ENCODE peak calls at places on chromosomes 2 and 18, in five cellular contexts. F, I, W, H and B are unnamed samples.

GRCh38 chr2:12856934-12857660 is 140.4 kb downstream of the TRIB2 start:
- DNase-seq in I (no peak), W (no peak), H (no peak), F (no peak), B (no peak)

GRCh38 chr2:70834881-70835280 is 735 bp downstream of the CD207 start:
- DNase-seq in F (no peak), H (no peak), W (no peak), I (no peak), B (no peak)

GRCh38 chr2:62217980-62218379 is 22.1 kb downstream of the B3GNT2 start:
- DNase-seq in H (no peak), I (no peak), W (no peak), F (no peak), B (peak; percentile 80)

GRCh38 chr2:27752551-27753237 is 18.8 kb upstream of the MRPL33 start:
- DNase-seq in W (no peak), H (peak; percentile 40), F (no peak), I (no peak), B (no peak)

GRCh38 chr2:63189026-63189425 is 138.4 kb downstream of the OTX1 start:
- DNase-seq in H (peak; percentile 20), I (no peak), W (no peak), F (no peak), B (peak; percentile 25)

GRCh38 chr2:131077182-131077846 is 15.9 kb downstream of the FAM168B start:
- DNase-seq in F (no peak), W (no peak), H (no peak), I (no peak), B (no peak)

GRCh38 chr2:179263460-179264237 is 983 bp downstream of the SESTD1 start:
- DNase-seq in H (peak; percentile 18), F (peak; percentile 86), W (peak; percentile 89), I (peak; percentile 77), B (peak; percentile 29)

GRCh38 chr2:3628800-3629199 is 29.2 kb upstream of the ALLC start:
- DNase-seq in F (no peak), I (no peak), W (peak; percentile 72), H (no peak), B (peak; percentile 9)

GRCh38 chr2:204486855-204487254 is 58.4 kb upstream of the PARD3B start:
- DNase-seq in F (no peak), W (no peak), I (no peak), H (no peak), B (no peak)

GRCh38 chr2:238669581-238670340 is 178.1 kb upstream of the TWIST2 start:
- DNase-seq in I (no peak), W (no peak), H (no peak), F (no peak), B (no peak)

GRCh38 chr2:168889635-168890005 is 610 bp downstream of the SPC25 start:
- DNase-seq in I (no peak), F (no peak), W (no peak), H (no peak), B (no peak)

GRCh38 chr18:58490238-58490637 is 138.7 kb downstream of the ALPK2 start:
- DNase-seq in H (no peak), I (no peak), W (no peak), F (no peak), B (no peak)

GRCh38 chr2:122980672-122981071 is 1044.4 kb upstream of the CNTNAP5 start:
- DNase-seq in H (no peak), F (no peak), W (peak; percentile 25), I (peak; percentile 62), B (peak; percentile 91)

GRCh38 chr2:26850002-26850431 is 2.1 kb downstream of the DPYSL5 start:
- DNase-seq in W (no peak), I (no peak), H (peak; percentile 6), F (no peak), B (no peak)

GRCh38 chr2:60337142-60337497 is 216.3 kb downstream of the BCL11A start:
- DNase-seq in W (no peak), I (no peak), F (no peak), H (no peak), B (peak; percentile 2)

GRCh38 chr2:182404102-182404501 is 22.7 kb downstream of the PDE1A start:
- DNase-seq in F (no peak), I (no peak), H (no peak), W (no peak), B (no peak)

GRCh38 chr2:20042531-20042930 is 8.9 kb downstream of the LAPTM4A start:
- DNase-seq in H (no peak), W (no peak), F (no peak), I (no peak), B (no peak)

GRCh38 chr2:30239308-30240161 is 8.2 kb downstream of the LBH start:
- DNase-seq in I (peak; percentile 85), W (peak; percentile 86), F (peak; percentile 87), H (peak; percentile 78), B (peak; percentile 63)

GRCh38 chr2:142885543-142885942 is 8.1 kb downstream of the KYNU start:
- DNase-seq in H (no peak), I (no peak), W (no peak), F (no peak), B (no peak)

GRCh38 chr2:113829836-113830235 is 60.1 kb upstream of the ACTR3 start:
- DNase-seq in H (no peak), I (no peak), F (no peak), W (no peak), B (no peak)

GRCh38 chr18:7779226-7779625 is 212.1 kb downstream of the PTPRM start:
- DNase-seq in W (no peak), F (no peak), H (no peak), I (no peak), B (no peak)

GRCh38 chr2:149009928-149010461 is 28.5 kb upstream of the LYPD6B start:
- DNase-seq in I (no peak), W (no peak), H (no peak), F (no peak), B (no peak)

DNA sequence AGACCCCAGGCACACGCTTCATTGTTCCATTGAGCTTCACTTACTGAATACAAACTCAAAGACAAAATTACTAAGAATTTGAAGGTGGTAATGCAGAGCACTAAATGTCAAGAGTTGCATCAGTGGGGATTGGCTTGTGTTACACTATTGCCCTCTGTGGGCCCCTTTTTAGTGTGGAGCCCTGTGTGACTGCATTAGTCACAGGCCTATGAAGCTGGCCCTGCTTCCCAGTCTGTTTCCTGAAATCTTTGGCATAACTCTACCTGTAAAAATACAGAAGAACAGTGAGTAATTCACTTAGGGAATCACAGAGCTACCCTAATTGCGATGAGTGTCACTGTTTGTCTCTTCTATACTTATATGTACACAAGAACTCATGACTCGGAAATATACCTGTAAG is 40.0 kb upstream of the STPG4 start:
- DNase-seq in I (no peak), F (no peak), W (no peak), H (no peak), B (no peak)
- TF ChIP-seq CTCF in I (no peak), F (no peak), W (no peak), H (no peak), B (no peak)

GRCh38 chr18:77038182-77038581 is 94.4 kb downstream of the MBP start:
- DNase-seq in W (no peak), F (no peak), I (no peak), H (no peak), B (no peak)

GRCh38 chr18:77042583-77042982 is 90.0 kb downstream of the MBP start:
- DNase-seq in H (no peak), W (no peak), I (no peak), F (no peak), B (no peak)

GRCh38 chr18:77037533-77037932 is 95.0 kb downstream of the MBP start:
- DNase-seq in F (no peak), W (no peak), H (no peak), I (no peak), B (no peak)

GRCh38 chr18:77035380-77035779 is 97.2 kb downstream of the MBP start:
- DNase-seq in H (no peak), W (no peak), I (no peak), F (no peak), B (no peak)

DNA sequence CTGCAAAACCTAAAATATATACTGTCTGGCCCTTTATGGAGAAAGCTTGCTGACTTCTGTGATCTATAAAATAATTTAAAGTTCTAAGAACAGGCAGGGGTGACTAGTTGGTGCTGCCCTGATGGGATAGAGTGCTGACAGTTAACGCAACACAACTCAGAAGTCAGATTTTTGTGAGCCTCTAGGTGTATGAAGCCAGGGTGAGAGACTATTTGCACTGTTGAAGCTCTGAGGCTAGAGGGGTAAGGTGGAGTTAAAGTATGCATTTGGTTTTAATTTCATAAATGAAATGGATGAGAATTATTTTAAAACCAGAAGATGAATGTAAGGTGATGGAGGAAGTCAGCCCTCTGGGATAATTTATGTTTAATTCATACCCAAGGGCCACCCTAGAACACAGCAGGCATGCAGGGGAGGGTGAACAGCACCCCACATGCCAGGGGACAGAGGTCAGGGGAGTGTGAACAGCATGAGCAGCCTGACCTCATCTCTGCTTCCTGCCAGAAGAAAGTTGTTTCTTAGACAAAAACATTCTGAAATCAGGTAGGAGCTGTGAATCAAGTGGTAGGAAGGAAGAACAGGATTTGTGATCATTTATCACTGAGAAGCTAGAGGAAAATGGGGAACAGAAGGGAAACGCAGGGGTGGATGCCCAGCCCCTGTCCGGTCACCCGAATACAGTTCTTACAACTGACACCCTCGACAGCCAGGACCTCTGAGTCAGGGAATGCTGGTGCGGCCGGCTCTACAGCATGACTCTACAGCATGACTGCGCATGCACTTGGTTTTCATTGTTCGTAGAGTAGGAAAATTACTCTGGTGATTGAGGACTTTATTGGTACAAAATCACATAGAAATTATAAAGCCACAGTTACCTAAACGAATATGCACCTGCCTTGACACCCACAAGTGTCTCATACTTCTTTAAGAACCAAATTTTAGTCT is 93.1 kb downstream of the MBP start:
- DNase-seq in I (no peak), F (no peak), W (no peak), H (no peak), B (no peak)
- H3K36me3 ChIP-seq in I (no peaks in the 10 kb centered on the region), F (no peaks in the 10 kb centered on the region), W (no peaks in the 10 kb centered on the region), H (no peaks in the 10 kb centered on the region), B (no peaks in the 10 kb centered on the region)

GRCh38 chr2:209523778-209524362 is 100.0 kb downstream of the MAP2 start:
- DNase-seq in H (no peak), W (no peak), F (no peak), I (no peak), B (no peak)

GRCh38 chr2:209519911-209520310 is 96.1 kb downstream of the MAP2 start:
- DNase-seq in I (no peak), W (no peak), F (no peak), H (no peak), B (no peak)

GRCh38 chr2:209525336-209525735 is 101.5 kb downstream of the MAP2 start:
- DNase-seq in W (no peak), H (no peak), I (no peak), F (no peak), B (no peak)

GRCh38 chr2:209525834-209526281 is 102.0 kb downstream of the MAP2 start:
- DNase-seq in W (no peak), F (no peak), H (no peak), I (no peak), B (no peak)

GRCh38 chr2:209523041-209523740 is 99.3 kb downstream of the MAP2 start:
- DNase-seq in W (no peak), F (no peak), H (no peak), I (no peak), B (no peak)
- H3K4me1 ChIP-seq in W (peaks cover 27% of the 10 kb centered on the region), F (peaks cover 7% of the 10 kb centered on the region), H (no peaks in the 10 kb centered on the region), I (peaks cover 32% of the 10 kb centered on the region), B (no peaks in the 10 kb centered on the region)

GRCh38 chr2:43186321-43186678 is 40.1 kb downstream of the ZFP36L2 start:
- DNase-seq in I (no peak), F (no peak), H (no peak), W (no peak), B (no peak)

GRCh38 chr2:43185146-43185545 is 41.3 kb downstream of the ZFP36L2 start:
- DNase-seq in I (no peak), H (no peak), F (no peak), W (no peak), B (no peak)

GRCh38 chr2:43188561-43189386 is 37.6 kb downstream of the ZFP36L2 start:
- DNase-seq in F (no peak), W (no peak), I (no peak), H (no peak), B (no peak)

GRCh38 chr2:43184339-43184895 is 42.0 kb downstream of the ZFP36L2 start:
- DNase-seq in I (no peak), W (no peak), H (peak; percentile 74), F (no peak), B (peak; percentile 26)

GRCh38 chr2:43186679-43187374 is 39.6 kb downstream of the ZFP36L2 start:
- DNase-seq in F (no peak), I (no peak), W (no peak), H (peak; percentile 50), B (no peak)
- TF ChIP-seq CTCF in F (no peak), I (no peak), W (no peak), H (no peak), B (no peak)